ENCODE peak calls at places on chromosomes 16 and 17, in five cellular contexts. One of them, this sample, is unnamed.

GRCh38 chr17:42894283-42895184 is 6.1 kb upstream of the G6PC1 start:
- DNase-seq in HepG2: peak; percentile 79
- DNase-seq in neural progenitor cell: no peak
- DNase-seq in H9: no peak
- DNase-seq in PC-9: no peak
- DNase-seq in this sample: no peak

GRCh38 chr16:71895679-71896385 is 501 bp downstream of the IST1 start:
- DNase-seq in HepG2: no peak
- DNase-seq in neural progenitor cell: peak; percentile 42
- DNase-seq in H9: no peak
- DNase-seq in PC-9: peak; percentile 42
- DNase-seq in this sample: peak; percentile 50

GRCh38 chr17:48024149-48025039 is 13.2 kb downstream of the COPZ2 start:
- DNase-seq in HepG2: no peak
- DNase-seq in neural progenitor cell: peak; percentile 77
- DNase-seq in H9: peak; percentile 79
- DNase-seq in PC-9: peak; percentile 88
- DNase-seq in this sample: peak; percentile 68

GRCh38 chr17:78411241-78411855 is 32.9 kb downstream of the PGS1 start:
- DNase-seq in HepG2: no peak
- DNase-seq in neural progenitor cell: no peak
- DNase-seq in H9: no peak
- DNase-seq in PC-9: no peak
- DNase-seq in this sample: no peak

GRCh38 chr16:31402687-31403086 is 9.6 kb downstream of the ITGAD start:
- DNase-seq in HepG2: no peak
- DNase-seq in neural progenitor cell: no peak
- DNase-seq in H9: no peak
- DNase-seq in PC-9: peak; percentile 64
- DNase-seq in this sample: peak; percentile 32

GRCh38 chr16:85916141-85916890 is 17.4 kb downstream of the IRF8 start:
- DNase-seq in HepG2: peak; percentile 62
- DNase-seq in neural progenitor cell: no peak
- DNase-seq in H9: no peak
- DNase-seq in PC-9: peak; percentile 61
- DNase-seq in this sample: peak; percentile 10

GRCh38 chr17:79156463-79157095 is 82.0 kb downstream of the ENGASE start:
- DNase-seq in HepG2: no peak
- DNase-seq in neural progenitor cell: no peak
- DNase-seq in H9: no peak
- DNase-seq in PC-9: no peak
- DNase-seq in this sample: no peak

GRCh38 chr16:69481901-69482341 is 57.5 kb downstream of the CYB5B start:
- DNase-seq in HepG2: no peak
- DNase-seq in neural progenitor cell: no peak
- DNase-seq in H9: peak; percentile 50
- DNase-seq in PC-9: no peak
- DNase-seq in this sample: peak; percentile 68

GRCh38 chr17:4556996-4557395 is 1.8 kb upstream of the MYBBP1A start:
- DNase-seq in HepG2: no peak
- DNase-seq in neural progenitor cell: no peak
- DNase-seq in H9: no peak
- DNase-seq in PC-9: no peak
- DNase-seq in this sample: no peak

GRCh38 chr16:81647527-81647926 is 131.6 kb upstream of the PLCG2 start:
- DNase-seq in HepG2: no peak
- DNase-seq in neural progenitor cell: no peak
- DNase-seq in H9: peak; percentile 55
- DNase-seq in PC-9: peak; percentile 51
- DNase-seq in this sample: peak; percentile 84

GRCh38 chr16:67936124-67936875 is at the start of gene PSMB10:
- DNase-seq in HepG2: peak; percentile 51
- DNase-seq in neural progenitor cell: peak; percentile 64
- DNase-seq in H9: no peak
- DNase-seq in PC-9: no peak
- DNase-seq in this sample: peak; percentile 36

GRCh38 chr16:51114369-51114768 is 36.7 kb downstream of the SALL1 start:
- DNase-seq in HepG2: no peak
- DNase-seq in neural progenitor cell: peak; percentile 60
- DNase-seq in H9: peak; percentile 47
- DNase-seq in PC-9: no peak
- DNase-seq in this sample: no peak

GRCh38 chr16:48067388-48067787 is 88.4 kb downstream of the ABCC12 start:
- DNase-seq in HepG2: peak; percentile 39
- DNase-seq in neural progenitor cell: no peak
- DNase-seq in H9: no peak
- DNase-seq in PC-9: no peak
- DNase-seq in this sample: no peak

GRCh38 chr16:12456355-12456754 is 347.3 kb downstream of the CPPED1 start:
- DNase-seq in HepG2: no peak
- DNase-seq in neural progenitor cell: no peak
- DNase-seq in H9: no peak
- DNase-seq in PC-9: no peak
- DNase-seq in this sample: no peak

GRCh38 chr17:63480826-63481487 is 4.1 kb downstream of the ACE start:
- DNase-seq in HepG2: no peak
- DNase-seq in neural progenitor cell: no peak
- DNase-seq in H9: no peak
- DNase-seq in PC-9: no peak
- DNase-seq in this sample: no peak
- H3K27me3 ChIP-seq in HepG2: peaks cover 71% of the 10 kb centered on the region
- H3K27me3 ChIP-seq in neural progenitor cell: peaks cover 36% of the 10 kb centered on the region
- H3K27me3 ChIP-seq in H9: no peaks in the 10 kb centered on the region
- H3K27me3 ChIP-seq in PC-9: peaks cover 20% of the 10 kb centered on the region
- H3K27me3 ChIP-seq in this sample: peaks cover 5% of the 10 kb centered on the region

DNA sequence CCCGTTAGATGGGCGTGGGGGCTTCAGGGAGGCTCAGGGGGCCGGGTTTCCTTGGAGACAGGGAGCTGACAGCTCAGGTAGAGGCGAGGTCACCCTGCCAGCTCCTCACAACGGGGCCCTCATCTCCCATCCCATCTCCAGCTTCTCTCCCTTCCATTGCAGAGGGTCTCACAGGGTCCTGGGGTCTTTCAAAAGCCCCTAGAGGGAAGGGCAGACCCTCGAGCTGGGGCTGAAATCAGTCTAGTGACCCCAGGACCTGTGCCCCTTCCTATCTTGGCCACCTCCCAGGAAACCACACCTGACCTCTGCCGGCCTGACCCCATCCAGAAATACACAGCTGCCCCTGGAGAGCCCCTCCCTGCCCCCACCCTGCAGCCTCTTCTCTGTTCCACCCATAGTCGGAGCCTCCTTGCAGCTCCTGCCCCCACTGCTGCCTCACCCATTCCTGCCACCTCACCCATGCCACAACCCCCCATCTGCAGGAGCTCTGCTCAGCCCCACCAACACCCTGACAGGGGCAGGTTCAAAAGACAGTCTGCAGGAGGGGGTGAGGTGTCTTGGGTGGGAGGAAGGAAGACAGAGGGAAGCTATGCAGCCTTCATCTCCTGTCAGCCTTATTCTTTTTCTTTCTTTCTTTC is 23.4 kb downstream of the PIK3R5 start:
- DNase-seq in HepG2: no peak
- DNase-seq in neural progenitor cell: no peak
- DNase-seq in H9: peak; percentile 24
- DNase-seq in PC-9: no peak
- DNase-seq in this sample: no peak
- H3K4me1 ChIP-seq in HepG2: no peaks in the 10 kb centered on the region
- H3K4me1 ChIP-seq in neural progenitor cell: no peaks in the 10 kb centered on the region
- H3K4me1 ChIP-seq in H9: no peaks in the 10 kb centered on the region
- H3K4me1 ChIP-seq in PC-9: no peaks in the 10 kb centered on the region
- H3K4me1 ChIP-seq in this sample: no peaks in the 10 kb centered on the region

GRCh38 chr16:18984425-18985005 is 781 bp downstream of the TMC7 start:
- DNase-seq in HepG2: no peak
- DNase-seq in neural progenitor cell: no peak
- DNase-seq in H9: no peak
- DNase-seq in PC-9: no peak
- DNase-seq in this sample: peak; percentile 53
- H3K4me2 ChIP-seq in HepG2: peak overlapping the region; percentile 99
- H3K4me2 ChIP-seq in neural progenitor cell: peak overlapping the region; percentile 81
- H3K4me2 ChIP-seq in H9: peak overlapping the region; percentile 65
- H3K4me2 ChIP-seq in PC-9: peak overlapping the region; percentile 96
- H3K4me2 ChIP-seq in this sample: peak overlapping the region; percentile 72

DNA sequence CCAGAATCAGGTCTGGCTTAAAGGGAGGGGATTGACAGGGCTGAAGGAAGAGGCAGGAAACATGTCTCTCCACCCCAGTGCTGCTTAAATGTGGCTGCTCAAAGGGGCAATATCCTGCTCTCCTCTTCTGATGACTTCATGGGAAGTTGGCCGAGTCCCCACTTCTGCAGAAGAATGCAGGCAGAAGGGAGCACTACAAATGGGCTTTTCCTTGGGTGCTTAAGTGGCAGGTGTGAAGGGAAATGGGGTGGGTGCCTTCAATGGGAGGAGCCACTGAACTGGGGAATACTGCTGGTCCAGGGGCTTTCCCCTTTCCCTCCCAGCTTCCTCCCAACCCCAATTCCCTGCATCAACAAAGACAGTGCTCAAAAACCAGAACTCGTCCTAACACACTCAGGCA is 1.9 kb downstream of the CA10 start:
- DNase-seq in HepG2: no peak
- DNase-seq in neural progenitor cell: no peak
- DNase-seq in H9: no peak
- DNase-seq in PC-9: no peak
- DNase-seq in this sample: no peak
- H3K27me3 ChIP-seq in HepG2: no peaks in the 10 kb centered on the region
- H3K27me3 ChIP-seq in neural progenitor cell: peaks cover 95% of the 10 kb centered on the region
- H3K27me3 ChIP-seq in H9: peaks cover 28% of the 10 kb centered on the region
- H3K27me3 ChIP-seq in PC-9: peaks cover 24% of the 10 kb centered on the region
- H3K27me3 ChIP-seq in this sample: peaks cover 21% of the 10 kb centered on the region

GRCh38 chr17:31487063-31487647 is 95.7 kb downstream of the RAB11FIP4 start:
- DNase-seq in HepG2: peak; percentile 33
- DNase-seq in neural progenitor cell: no peak
- DNase-seq in H9: no peak
- DNase-seq in PC-9: no peak
- DNase-seq in this sample: no peak
- H3K4me1 ChIP-seq in HepG2: peaks cover 53% of the 10 kb centered on the region
- H3K4me1 ChIP-seq in neural progenitor cell: peaks cover 17% of the 10 kb centered on the region
- H3K4me1 ChIP-seq in H9: peaks cover 9% of the 10 kb centered on the region
- H3K4me1 ChIP-seq in PC-9: peaks cover 28% of the 10 kb centered on the region
- H3K4me1 ChIP-seq in this sample: peaks cover 7% of the 10 kb centered on the region

DNA sequence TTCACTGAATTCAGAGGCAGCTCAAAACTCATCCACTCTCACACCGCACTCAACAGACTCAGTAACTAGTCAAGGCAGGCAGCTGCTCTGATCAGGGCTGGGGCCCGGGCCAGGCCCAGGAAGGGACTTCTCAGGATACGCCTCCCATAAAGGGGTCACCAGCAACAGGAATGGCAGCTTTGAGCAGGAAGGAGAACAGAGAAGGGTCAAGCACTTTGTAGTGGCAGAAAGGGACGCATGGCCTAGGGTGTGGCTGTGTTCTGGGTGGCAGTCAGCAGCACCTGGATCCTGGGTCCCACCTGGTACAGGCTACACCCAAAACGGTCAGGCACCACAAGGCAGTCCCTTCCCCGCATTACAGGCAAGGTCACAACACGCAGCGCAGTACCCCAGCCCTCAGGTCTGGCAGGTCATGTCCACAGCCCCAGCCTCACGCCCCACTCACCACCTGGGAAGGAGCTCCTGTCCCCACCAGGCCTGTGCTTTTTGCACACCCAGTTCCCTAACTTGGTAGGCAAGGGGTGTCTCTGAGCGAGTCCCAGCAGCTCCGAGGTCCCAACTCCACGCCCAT is 99.7 kb downstream of the ZNF778 start:
- DNase-seq in HepG2: no peak
- DNase-seq in neural progenitor cell: no peak
- DNase-seq in H9: no peak
- DNase-seq in PC-9: no peak
- DNase-seq in this sample: no peak
- H3K4me2 ChIP-seq in HepG2: no peak overlapping the region
- H3K4me2 ChIP-seq in neural progenitor cell: no peak overlapping the region
- H3K4me2 ChIP-seq in H9: no peak overlapping the region
- H3K4me2 ChIP-seq in PC-9: peak overlapping the region; percentile 88
- H3K4me2 ChIP-seq in this sample: peak overlapping the region; percentile 7

GRCh38 chr16:7792346-7792745 is 459.7 kb downstream of the RBFOX1 start:
- DNase-seq in HepG2: no peak
- DNase-seq in neural progenitor cell: no peak
- DNase-seq in H9: no peak
- DNase-seq in PC-9: no peak
- DNase-seq in this sample: no peak
- H3K27me3 ChIP-seq in HepG2: no peaks in the 10 kb centered on the region
- H3K27me3 ChIP-seq in neural progenitor cell: no peaks in the 10 kb centered on the region
- H3K27me3 ChIP-seq in H9: no peaks in the 10 kb centered on the region
- H3K27me3 ChIP-seq in PC-9: peaks cover 14% of the 10 kb centered on the region
- H3K27me3 ChIP-seq in this sample: no peaks in the 10 kb centered on the region

DNA sequence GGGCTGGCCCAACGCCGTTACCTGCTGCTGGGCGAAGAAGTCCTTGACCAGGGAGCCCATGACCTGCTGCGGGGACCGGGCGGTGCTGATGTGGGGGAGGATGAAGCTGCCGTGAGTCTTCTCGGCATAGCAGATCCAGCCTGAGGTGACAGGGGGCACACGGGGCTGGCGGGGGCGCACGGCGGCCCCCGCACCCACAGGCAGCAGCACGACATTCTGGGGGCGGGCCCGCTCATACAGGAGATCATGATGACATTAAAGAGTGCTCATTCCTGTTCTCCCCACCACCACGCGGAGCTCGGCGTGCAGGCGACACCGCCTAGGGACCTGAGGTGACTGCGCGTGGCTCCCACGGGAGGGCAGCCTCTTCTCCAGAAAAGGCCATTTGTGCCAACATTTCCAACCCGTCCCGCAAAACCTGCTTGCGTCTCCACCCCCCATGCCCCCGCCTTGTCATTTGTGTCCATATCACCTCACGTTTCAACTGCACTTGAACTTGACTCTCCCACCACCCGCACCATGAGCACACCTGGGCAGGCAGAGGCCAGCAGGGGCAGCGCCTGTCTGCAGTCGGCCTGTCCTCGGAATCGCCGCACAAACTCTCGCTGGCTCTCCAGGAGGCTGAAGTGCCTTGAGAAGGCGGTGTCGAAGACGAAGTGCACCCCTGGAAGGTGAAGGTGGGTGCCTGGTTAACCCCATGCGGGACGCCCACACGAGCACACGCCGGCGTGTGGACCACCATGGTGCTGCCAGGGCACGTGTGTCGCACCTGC is 6.4 kb downstream of the CIAO3 start:
- DNase-seq in HepG2: no peak
- DNase-seq in neural progenitor cell: no peak
- DNase-seq in H9: peak; percentile 27
- DNase-seq in PC-9: peak; percentile 21
- DNase-seq in this sample: no peak
- H3K4me1 ChIP-seq in HepG2: peaks cover 4% of the 10 kb centered on the region
- H3K4me1 ChIP-seq in neural progenitor cell: no peaks in the 10 kb centered on the region
- H3K4me1 ChIP-seq in H9: no peaks in the 10 kb centered on the region
- H3K4me1 ChIP-seq in PC-9: no peaks in the 10 kb centered on the region
- H3K4me1 ChIP-seq in this sample: no peaks in the 10 kb centered on the region

DNA sequence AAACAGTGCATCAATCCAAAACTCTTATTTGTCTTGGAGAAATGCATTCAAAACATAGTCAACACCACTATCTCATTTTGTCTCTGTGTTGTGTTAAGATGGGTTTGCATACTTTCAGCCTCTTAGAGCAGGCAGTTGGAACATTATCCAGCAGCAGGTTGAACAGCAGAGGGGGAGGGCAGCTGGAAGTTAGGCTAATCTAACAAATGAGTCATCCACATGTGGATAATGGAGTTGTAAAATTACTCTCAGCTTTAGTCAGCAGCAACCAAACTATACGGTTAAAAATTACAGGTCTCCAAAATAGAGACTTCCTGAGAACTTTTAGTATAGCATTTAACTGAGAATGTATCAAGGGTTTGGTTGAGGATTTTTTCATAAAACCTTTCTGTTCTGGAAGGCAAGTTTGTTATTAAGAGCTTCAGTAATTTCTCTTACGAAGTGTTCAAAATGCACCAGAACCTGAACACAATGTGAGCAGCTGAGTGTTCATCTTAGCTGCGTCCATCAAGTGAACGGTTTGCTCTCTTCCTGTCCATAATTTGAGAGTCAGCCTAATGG is 46.3 kb downstream of the PRKCA start:
- DNase-seq in HepG2: peak; percentile 68
- DNase-seq in neural progenitor cell: no peak
- DNase-seq in H9: no peak
- DNase-seq in PC-9: peak; percentile 76
- DNase-seq in this sample: peak; percentile 63
- H3K4me2 ChIP-seq in HepG2: peak overlapping the region; percentile 26
- H3K4me2 ChIP-seq in neural progenitor cell: no peak overlapping the region
- H3K4me2 ChIP-seq in H9: no peak overlapping the region
- H3K4me2 ChIP-seq in PC-9: peak overlapping the region; percentile 56
- H3K4me2 ChIP-seq in this sample: peak overlapping the region; percentile 20